ENCODE peak calls at places on chromosomes 13 and 19, in nine cellular contexts. N is cardiac muscle cell, G is adipocyte, H is small intestine, L is Karpas-422, S is body of pancreas, W is Peyer's patch, J is HAP-1, D is dorsolateral prefrontal cortex. X is an unnamed sample. For H3K27me3, the result is how much of the 10 kb centered on the place peaks cover.

GRCh38 chr13:35485451-35485850 is 9.0 kb upstream of the MAB21L1 start:
- DNase-seq in N (no peak), G (no peak), H (no peak), L (peak), S (no peak), W (no peak), J (no peak), D (no peak), X (no peak)

GRCh38 chr13:37023871-37024270 is 23.3 kb downstream of the EXOSC8 start:
- DNase-seq in N (no peak), G (peak), H (no peak), L (no peak), S (no peak), W (no peak), J (no peak), D (no peak), X (peak)

GRCh38 chr13:98507060-98507797 is 69.7 kb downstream of the STK24 start:
- DNase-seq in N (peak), G (peak), H (peak), L (no peak), S (peak), W (no peak), J (peak), D (no peak), X (peak)

GRCh38 chr19:55301459-55302331 is 17.9 kb downstream of the BRSK1 start:
- DNase-seq in N (peak), G (peak), H (peak), L (peak), S (peak), W (peak), J (peak), D (peak), X (peak)

GRCh38 chr13:51323824-51324511 is 15.5 kb upstream of the SERPINE3 start:
- DNase-seq in N (no peak), G (no peak), H (peak), L (no peak), S (peak), W (no peak), J (no peak), D (no peak), X (no peak)

GRCh38 chr13:44040070-44040753 is 160.5 kb downstream of the LACC1 start:
- DNase-seq in N (peak), G (peak), H (peak), L (no peak), S (no peak), W (no peak), J (no peak), D (no peak), X (peak)

GRCh38 chr19:17555929-17556813 is 722 bp downstream of the COLGALT1 start:
- DNase-seq in N (peak), G (peak), H (peak), L (peak), S (peak), W (peak), J (peak), D (peak), X (peak)

GRCh38 chr13:84870190-84870589 is 929.0 kb downstream of the SLITRK6 start:
- DNase-seq in N (no peak), G (no peak), H (peak), L (peak), S (peak), W (no peak), J (peak), D (no peak), X (no peak)

GRCh38 chr19:14150041-14150769 is 13.8 kb upstream of the ASF1B start:
- DNase-seq in N (no peak), G (no peak), H (no peak), L (no peak), S (no peak), W (no peak), J (no peak), D (no peak), X (no peak)

GRCh38 chr13:44231786-44232516 is 141.7 kb upstream of the SERP2 start:
- DNase-seq in N (peak), G (peak), H (peak), L (no peak), S (peak), W (peak), J (no peak), D (no peak), X (peak)

GRCh38 chr13:23427342-23428182 is 5.9 kb downstream of the SACS start:
- DNase-seq in N (peak), G (peak), H (no peak), L (no peak), S (peak), W (no peak), J (no peak), D (no peak), X (peak)

GRCh38 chr13:105972811-105973590 is 562.5 kb downstream of the EFNB2 start:
- DNase-seq in N (no peak), G (peak), H (no peak), L (no peak), S (no peak), W (no peak), J (no peak), D (no peak), X (no peak)

GRCh38 chr13:113907637-113908617 is 44.1 kb upstream of the GAS6 start:
- DNase-seq in N (peak), G (peak), H (peak), L (no peak), S (peak), W (no peak), J (no peak), D (peak), X (peak)

GRCh38 chr19:33509774-33510173 is 11.8 kb downstream of the PEPD start:
- DNase-seq in N (no peak), G (no peak), H (no peak), L (no peak), S (no peak), W (no peak), J (no peak), D (no peak), X (no peak)

GRCh38 chr13:48412881-48413351 is at the start of gene LPAR6:
- DNase-seq in N (peak), G (no peak), H (peak), L (no peak), S (no peak), W (no peak), J (peak), D (no peak), X (peak)

GRCh38 chr13:44296856-44297255 is 76.8 kb upstream of the SERP2 start:
- DNase-seq in N (no peak), G (no peak), H (no peak), L (no peak), S (no peak), W (no peak), J (no peak), D (no peak), X (no peak)

GRCh38 chr19:45595814-45596213 is 6.2 kb downstream of the GPR4 start:
- DNase-seq in N (no peak), G (no peak), H (no peak), L (no peak), S (no peak), W (no peak), J (no peak), D (no peak), X (peak)

GRCh38 chr13:107275945-107276614 is 708.1 kb upstream of the ARGLU1 start:
- DNase-seq in N (peak), G (no peak), H (no peak), L (no peak), S (no peak), W (no peak), J (no peak), D (no peak), X (peak)

GRCh38 chr13:80082396-80083096 is 258.4 kb downstream of the SPRY2 start:
- DNase-seq in N (peak), G (peak), H (no peak), L (no peak), S (no peak), W (no peak), J (no peak), D (no peak), X (peak)

GRCh38 chr13:108676620-108677019 is 47.2 kb downstream of the MYO16 start:
- DNase-seq in N (no peak), G (no peak), H (no peak), L (no peak), S (no peak), W (no peak), J (no peak), D (no peak), X (no peak)

GRCh38 chr19:9981406-9982260 is 28.7 kb downstream of the COL5A3 start:
- DNase-seq in N (no peak), G (no peak), H (no peak), L (no peak), S (no peak), W (no peak), J (no peak), D (no peak), X (no peak)

GRCh38 chr19:32029235-32029634 is 316.2 kb upstream of the ZNF507 start:
- DNase-seq in N (no peak), G (no peak), H (no peak), L (no peak), S (no peak), W (no peak), J (no peak), D (no peak), X (no peak)

GRCh38 chr13:33307820-33308219 is 22.3 kb upstream of the STARD13 start:
- DNase-seq in N (peak), G (no peak), H (no peak), L (no peak), S (no peak), W (no peak), J (no peak), D (no peak), X (no peak)

GRCh38 chr19:35739275-35740107 is 2.8 kb downstream of the IGFLR1 start:
- DNase-seq in N (no peak), G (no peak), H (no peak), L (no peak), S (no peak), W (no peak), J (no peak), D (no peak), X (no peak)

GRCh38 chr13:99811067-99811715 is 160.4 kb downstream of the ZIC5 start:
- DNase-seq in N (no peak), G (no peak), H (no peak), L (no peak), S (no peak), W (no peak), J (no peak), D (no peak), X (no peak)

GRCh38 chr13:85616275-85616674 is 182.9 kb downstream of the SLITRK6 start:
- DNase-seq in N (no peak), G (no peak), H (no peak), L (no peak), S (no peak), W (no peak), J (no peak), D (no peak), X (no peak)

GRCh38 chr13:105048685-105049084 is 1486.8 kb downstream of the EFNB2 start:
- DNase-seq in N (no peak), G (no peak), H (no peak), L (no peak), S (no peak), W (no peak), J (no peak), D (no peak), X (no peak)

GRCh38 chr13:113115363-113116205 is 7.0 kb upstream of the F10 start:
- DNase-seq in N (no peak), G (no peak), H (no peak), L (no peak), S (no peak), W (peak), J (no peak), D (no peak), X (no peak)

GRCh38 chr13:48858523-48858922 is 117.2 kb upstream of the FNDC3A start:
- DNase-seq in N (no peak), G (no peak), H (no peak), L (peak), S (no peak), W (no peak), J (no peak), D (no peak), X (no peak)

GRCh38 chr19:3276341-3276799 is 51.9 kb downstream of the CELF5 start:
- DNase-seq in N (no peak), G (no peak), H (peak), L (no peak), S (peak), W (peak), J (peak), D (no peak), X (no peak)

GRCh38 chr19:912181-913079 is 589 bp downstream of the R3HDM4 start:
- DNase-seq in N (peak), G (no peak), H (no peak), L (peak), S (no peak), W (peak), J (no peak), D (no peak), X (no peak)

GRCh38 chr13:27788271-27788670 is 4.0 kb upstream of the GSX1 start:
- DNase-seq in N (no peak), G (no peak), H (no peak), L (no peak), S (no peak), W (no peak), J (no peak), D (no peak), X (no peak)
- H3K27me3 ChIP-seq in N (half or more), G (half or more), H (under half), L (under half), S (under half), W (under half), J (under half), D (under half), X (half or more)

GRCh38 chr13:112012705-112013085 is 54.3 kb upstream of the SOX1 start:
- DNase-seq in N (no peak), G (no peak), H (no peak), L (no peak), S (no peak), W (no peak), J (no peak), D (no peak), X (no peak)

GRCh38 chr13:112012004-112012704 is 54.8 kb upstream of the SOX1 start:
- DNase-seq in N (no peak), G (no peak), H (no peak), L (no peak), S (no peak), W (no peak), J (no peak), D (no peak), X (no peak)

GRCh38 chr13:112005925-112006324 is 61.0 kb upstream of the SOX1 start:
- DNase-seq in N (no peak), G (no peak), H (no peak), L (no peak), S (no peak), W (no peak), J (no peak), D (no peak), X (no peak)

GRCh38 chr13:112010714-112011113 is 56.2 kb upstream of the SOX1 start:
- DNase-seq in N (no peak), G (no peak), H (no peak), L (no peak), S (no peak), W (no peak), J (no peak), D (no peak), X (no peak)

GRCh38 chr13:112007191-112007590 is 59.8 kb upstream of the SOX1 start:
- DNase-seq in N (no peak), G (no peak), H (no peak), L (no peak), S (no peak), W (no peak), J (no peak), D (no peak), X (no peak)
- H3K27me3 ChIP-seq in N (under half), G (under half), H (under half), L (under half), S (under half), W (under half), J (under half), D (under half), X (under half)

GRCh38 chr13:27969866-27970229 is 733 bp upstream of the CDX2 start:
- DNase-seq in N (no peak), G (no peak), H (no peak), L (no peak), S (no peak), W (no peak), J (no peak), D (no peak), X (no peak)
- H3K27me3 ChIP-seq in N (half or more), G (half or more), H (under half), L (under half), S (under half), W (under half), J (under half), D (under half), X (half or more)

DNA sequence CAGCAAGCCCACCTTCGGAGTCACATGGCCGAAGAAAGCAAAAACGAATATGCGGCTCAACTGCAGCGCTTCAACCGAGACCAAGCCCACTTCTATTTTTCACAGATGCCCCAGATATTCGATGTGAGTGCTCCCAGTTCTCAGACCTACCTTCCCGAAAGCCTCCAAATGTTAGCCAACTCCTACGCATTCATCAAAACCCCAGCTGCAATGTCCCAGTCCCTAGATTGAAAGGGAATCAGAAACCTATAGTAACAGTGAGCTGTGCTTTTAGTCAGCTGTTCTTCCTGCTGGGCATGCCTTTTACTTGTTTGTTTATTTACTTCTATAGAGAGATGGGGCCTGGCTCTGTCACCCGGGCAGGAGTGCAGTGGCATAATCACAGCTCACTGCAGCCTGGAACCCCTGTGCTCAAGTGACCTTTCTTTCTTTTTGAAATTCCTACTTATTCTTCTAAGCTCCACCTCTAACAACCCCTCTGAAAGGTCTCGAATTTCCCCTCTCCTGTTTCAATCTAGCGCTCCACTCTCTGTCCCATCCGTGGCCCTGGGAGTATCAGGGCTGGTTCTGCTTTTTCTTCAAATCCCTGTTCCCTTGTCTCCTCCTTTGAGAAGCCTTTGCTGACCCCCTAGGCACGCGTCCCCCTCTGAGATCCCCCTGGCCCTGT is 4.4 kb downstream of the TRIP10 start:
- DNase-seq in N (no peak), G (no peak), H (no peak), L (no peak), S (no peak), W (no peak), J (no peak), D (no peak), X (peak)
- H3K27me3 ChIP-seq in N (under half), G (under half), H (under half), L (under half), S (under half), W (under half), J (under half), D (under half), X (under half)

GRCh38 chr19:39251081-39251480 is 2.4 kb upstream of the IFNL4 start:
- DNase-seq in N (no peak), G (no peak), H (no peak), L (no peak), S (no peak), W (no peak), J (no peak), D (no peak), X (no peak)
- H3K27me3 ChIP-seq in N (under half), G (half or more), H (under half), L (under half), S (under half), W (under half), J (under half), D (under half), X (half or more)

GRCh38 chr13:66111628-66112027 is 1118.5 kb downstream of the PCDH9 start:
- DNase-seq in N (no peak), G (no peak), H (no peak), L (no peak), S (no peak), W (no peak), J (no peak), D (no peak), X (no peak)

GRCh38 chr13:66102864-66103263 is 1127.3 kb downstream of the PCDH9 start:
- DNase-seq in N (peak), G (peak), H (no peak), L (no peak), S (no peak), W (no peak), J (no peak), D (no peak), X (peak)

DNA sequence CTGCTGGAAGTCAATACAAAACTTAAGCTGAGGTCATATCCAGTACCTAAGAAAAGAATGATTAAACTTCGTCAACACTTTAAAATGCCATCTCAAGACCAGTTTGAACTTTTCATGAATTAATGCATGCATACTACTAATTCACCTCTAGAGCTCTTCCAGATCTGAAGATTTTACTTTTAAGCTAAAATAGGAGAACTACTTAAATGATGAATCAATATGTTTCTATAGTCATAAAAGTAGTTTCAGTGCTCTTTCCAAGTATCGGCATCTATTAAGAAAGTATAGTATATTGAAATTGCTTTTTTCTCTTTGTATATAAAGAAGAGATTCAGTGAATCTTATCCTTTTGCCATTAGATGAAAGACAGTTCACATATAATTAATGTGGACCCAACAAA is 1123.9 kb downstream of the PCDH9 start:
- DNase-seq in N (no peak), G (no peak), H (no peak), L (no peak), S (no peak), W (no peak), J (no peak), D (no peak), X (no peak)
- H3K27me3 ChIP-seq in N (under half), G (under half), H (under half), L (under half), S (under half), W (under half), J (under half), D (under half), X (under half)

GRCh38 chr13:109880371-109881346 is 94.3 kb upstream of the IRS2 start:
- DNase-seq in N (no peak), G (no peak), H (no peak), L (no peak), S (no peak), W (no peak), J (no peak), D (no peak), X (no peak)
- H3K27me3 ChIP-seq in N (under half), G (under half), H (under half), L (under half), S (under half), W (under half), J (under half), D (under half), X (under half)

GRCh38 chr13:41516760-41517159 is 59.4 kb downstream of the RGCC start:
- DNase-seq in N (no peak), G (no peak), H (no peak), L (peak), S (no peak), W (no peak), J (no peak), D (no peak), X (no peak)
- H3K27me3 ChIP-seq in N (under half), G (under half), H (under half), L (under half), S (under half), W (under half), J (under half), D (under half), X (under half)

X was measured in mesenchymal stem cell.